ENCODE peak calls at places on chromosomes 3 and 15, in four cellular contexts. One of them, this sample, is unnamed.

GRCh38 chr3:101036213-101036618 is 43.0 kb upstream of the ABI3BP start:
- DNase-seq in uterus: no peak
- DNase-seq in retinal pigment epithelial cell: peak; percentile 89
- DNase-seq in Peyer's patch: no peak
- DNase-seq in this sample: no peak

GRCh38 chr15:72389231-72389630 is 8.9 kb upstream of the TMEM202 start:
- DNase-seq in retinal pigment epithelial cell: peak; percentile 9
- DNase-seq in uterus: no peak
- DNase-seq in Peyer's patch: no peak
- DNase-seq in this sample: no peak

GRCh38 chr3:158540066-158540465 is 30.9 kb upstream of the MLF1 start:
- DNase-seq in uterus: no peak
- DNase-seq in Peyer's patch: no peak
- DNase-seq in retinal pigment epithelial cell: no peak
- DNase-seq in this sample: no peak

GRCh38 chr3:172290457-172290856 is 157.8 kb downstream of the GHSR start:
- DNase-seq in retinal pigment epithelial cell: no peak
- DNase-seq in Peyer's patch: no peak
- DNase-seq in uterus: no peak
- DNase-seq in this sample: no peak

GRCh38 chr3:189664311-189664710 is 33.1 kb downstream of the TP63 start:
- DNase-seq in uterus: no peak
- DNase-seq in retinal pigment epithelial cell: peak; percentile 42
- DNase-seq in Peyer's patch: no peak
- DNase-seq in this sample: no peak

GRCh38 chr3:106333911-106334618 is 465.3 kb upstream of the CBLB start:
- DNase-seq in Peyer's patch: no peak
- DNase-seq in uterus: no peak
- DNase-seq in retinal pigment epithelial cell: peak; percentile 56
- DNase-seq in this sample: no peak

GRCh38 chr3:129184396-129184656 is 630 bp upstream of the CNBP start:
- DNase-seq in Peyer's patch: no peak
- DNase-seq in uterus: no peak
- DNase-seq in retinal pigment epithelial cell: no peak
- DNase-seq in this sample: no peak

GRCh38 chr3:8741581-8742355 is 8.2 kb downstream of the CAV3 start:
- DNase-seq in Peyer's patch: no peak
- DNase-seq in uterus: no peak
- DNase-seq in retinal pigment epithelial cell: peak; percentile 55
- DNase-seq in this sample: no peak

GRCh38 chr15:83436513-83437158 is 10.5 kb upstream of the SH3GL3 start:
- DNase-seq in Peyer's patch: no peak
- DNase-seq in uterus: no peak
- DNase-seq in retinal pigment epithelial cell: peak; percentile 73
- DNase-seq in this sample: no peak

GRCh38 chr3:126927405-126927750 is 55.5 kb upstream of the PLXNA1 start:
- DNase-seq in Peyer's patch: no peak
- DNase-seq in uterus: no peak
- DNase-seq in retinal pigment epithelial cell: no peak
- DNase-seq in this sample: no peak

GRCh38 chr3:172517859-172518466 is 5.3 kb downstream of the TNFSF10 start:
- DNase-seq in Peyer's patch: no peak
- DNase-seq in retinal pigment epithelial cell: no peak
- DNase-seq in uterus: no peak
- DNase-seq in this sample: no peak

GRCh38 chr3:41064526-41064925 is 134.8 kb upstream of the CTNNB1 start:
- DNase-seq in uterus: no peak
- DNase-seq in Peyer's patch: no peak
- DNase-seq in retinal pigment epithelial cell: no peak
- DNase-seq in this sample: no peak

GRCh38 chr15:49366496-49366895 is 56.5 kb upstream of the FGF7 start:
- DNase-seq in retinal pigment epithelial cell: no peak
- DNase-seq in Peyer's patch: no peak
- DNase-seq in uterus: no peak
- DNase-seq in this sample: no peak

GRCh38 chr3:29668728-29669127 is 387.9 kb downstream of the RBMS3 start:
- DNase-seq in retinal pigment epithelial cell: no peak
- DNase-seq in uterus: no peak
- DNase-seq in Peyer's patch: no peak
- DNase-seq in this sample: no peak

GRCh38 chr15:73908030-73908821 is 18.0 kb upstream of the LOXL1 start:
- DNase-seq in uterus: peak; percentile 66
- DNase-seq in retinal pigment epithelial cell: no peak
- DNase-seq in Peyer's patch: peak; percentile 90
- DNase-seq in this sample: peak; percentile 55

GRCh38 chr15:59622289-59622688 is 10.7 kb downstream of the GCNT3 start:
- DNase-seq in retinal pigment epithelial cell: no peak
- DNase-seq in uterus: no peak
- DNase-seq in Peyer's patch: peak; percentile 87
- DNase-seq in this sample: peak; percentile 20

GRCh38 chr15:36882487-36883108 is 217.8 kb downstream of the MEIS2 start:
- DNase-seq in uterus: no peak
- DNase-seq in retinal pigment epithelial cell: no peak
- DNase-seq in Peyer's patch: no peak
- DNase-seq in this sample: no peak

GRCh38 chr3:51538459-51539290 is at the start of gene RAD54L2:
- DNase-seq in uterus: peak; percentile 64
- DNase-seq in Peyer's patch: peak; percentile 90
- DNase-seq in retinal pigment epithelial cell: peak; percentile 39
- DNase-seq in this sample: peak; percentile 80
- TF ChIP-seq CTCF in uterus: no peak
- TF ChIP-seq CTCF in Peyer's patch: peak; percentile 39
- TF ChIP-seq CTCF in retinal pigment epithelial cell: no peak
- TF ChIP-seq CTCF in this sample: no peak

DNA sequence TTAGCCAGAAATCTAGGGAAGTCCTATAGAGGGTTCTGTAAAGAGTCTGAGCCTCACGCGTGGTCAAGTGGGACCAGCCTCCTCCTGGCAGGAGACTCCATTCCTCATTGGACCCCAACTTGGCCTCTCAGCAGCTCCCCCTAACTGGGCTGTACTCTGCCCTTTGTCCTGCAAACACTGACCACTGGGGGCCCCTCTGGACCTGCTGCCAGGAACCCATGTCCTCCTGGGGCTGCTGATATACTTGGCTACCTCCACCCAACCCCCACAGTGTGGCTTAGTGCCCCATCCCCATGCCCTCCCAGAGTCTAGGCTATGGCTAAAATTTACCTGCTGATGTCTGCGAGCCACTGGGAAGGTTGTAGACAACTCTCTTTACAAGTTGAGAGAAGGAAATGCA is 62.7 kb downstream of the UBP1 start:
- DNase-seq in Peyer's patch: no peak
- DNase-seq in uterus: no peak
- DNase-seq in retinal pigment epithelial cell: no peak
- DNase-seq in this sample: no peak
- TF ChIP-seq CTCF in Peyer's patch: no peak
- TF ChIP-seq CTCF in uterus: no peak
- TF ChIP-seq CTCF in retinal pigment epithelial cell: no peak
- TF ChIP-seq CTCF in this sample: no peak

GRCh38 chr15:70763120-70763949 is at the start of gene UACA:
- DNase-seq in Peyer's patch: peak; percentile 97
- DNase-seq in uterus: peak; percentile 96
- DNase-seq in retinal pigment epithelial cell: peak; percentile 91
- DNase-seq in this sample: peak; percentile 75
- TF ChIP-seq CTCF in Peyer's patch: no peak
- TF ChIP-seq CTCF in uterus: no peak
- TF ChIP-seq CTCF in retinal pigment epithelial cell: no peak
- TF ChIP-seq CTCF in this sample: no peak

GRCh38 chr15:42137461-42138261 is 18.8 kb downstream of the PLA2G4F start:
- DNase-seq in retinal pigment epithelial cell: no peak
- DNase-seq in Peyer's patch: peak; percentile 31
- DNase-seq in uterus: no peak
- DNase-seq in this sample: peak; percentile 15
- TF ChIP-seq CTCF in retinal pigment epithelial cell: peak; percentile 66
- TF ChIP-seq CTCF in Peyer's patch: no peak
- TF ChIP-seq CTCF in uterus: peak; percentile 27
- TF ChIP-seq CTCF in this sample: peak; percentile 33

DNA sequence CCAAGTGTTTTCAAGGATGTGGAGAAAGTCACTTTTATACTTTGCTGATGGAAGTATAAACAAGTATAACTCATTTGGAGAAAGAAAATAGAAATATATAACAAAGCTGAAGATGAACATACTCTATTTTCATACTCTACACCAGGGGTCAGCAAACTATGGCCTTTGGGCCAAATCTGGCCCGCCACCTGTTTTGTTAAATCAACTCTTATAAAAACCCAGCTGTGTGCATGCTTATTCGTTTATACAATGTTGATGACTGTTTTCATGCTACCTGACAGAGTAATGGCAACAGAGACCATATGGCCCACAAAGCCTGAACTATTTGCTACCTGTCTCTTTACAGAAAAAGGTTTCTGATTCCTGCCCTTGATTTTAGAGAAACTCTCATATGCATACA is 124.0 kb downstream of the NR1D2 start:
- DNase-seq in retinal pigment epithelial cell: no peak
- DNase-seq in Peyer's patch: no peak
- DNase-seq in uterus: no peak
- DNase-seq in this sample: no peak
- TF ChIP-seq CTCF in retinal pigment epithelial cell: peak; percentile 34
- TF ChIP-seq CTCF in Peyer's patch: no peak
- TF ChIP-seq CTCF in uterus: peak; percentile 13
- TF ChIP-seq CTCF in this sample: no peak

DNA sequence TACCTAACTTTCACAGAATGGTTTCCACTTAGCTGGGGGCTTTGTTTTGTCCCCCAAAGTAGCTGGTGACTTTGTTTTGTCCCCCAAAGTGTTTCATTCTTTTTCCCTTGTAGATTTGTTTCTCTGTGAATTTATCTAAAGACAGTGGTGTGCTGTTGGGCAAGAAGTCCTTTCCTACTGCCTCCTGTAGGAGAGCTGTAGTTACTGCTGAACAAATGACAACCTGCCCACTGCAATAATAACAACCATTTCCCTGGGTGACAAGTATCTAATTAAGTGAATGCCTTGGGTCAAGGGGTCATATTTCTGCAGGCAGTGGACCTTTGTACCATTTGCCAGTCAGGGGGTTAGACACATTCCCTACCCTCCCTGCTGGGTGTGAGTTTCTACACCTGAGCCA is 125.4 kb upstream of the BFSP2 start:
- DNase-seq in uterus: no peak
- DNase-seq in retinal pigment epithelial cell: no peak
- DNase-seq in Peyer's patch: no peak
- DNase-seq in this sample: no peak
- TF ChIP-seq CTCF in uterus: no peak
- TF ChIP-seq CTCF in retinal pigment epithelial cell: no peak
- TF ChIP-seq CTCF in Peyer's patch: no peak
- TF ChIP-seq CTCF in this sample: no peak

DNA sequence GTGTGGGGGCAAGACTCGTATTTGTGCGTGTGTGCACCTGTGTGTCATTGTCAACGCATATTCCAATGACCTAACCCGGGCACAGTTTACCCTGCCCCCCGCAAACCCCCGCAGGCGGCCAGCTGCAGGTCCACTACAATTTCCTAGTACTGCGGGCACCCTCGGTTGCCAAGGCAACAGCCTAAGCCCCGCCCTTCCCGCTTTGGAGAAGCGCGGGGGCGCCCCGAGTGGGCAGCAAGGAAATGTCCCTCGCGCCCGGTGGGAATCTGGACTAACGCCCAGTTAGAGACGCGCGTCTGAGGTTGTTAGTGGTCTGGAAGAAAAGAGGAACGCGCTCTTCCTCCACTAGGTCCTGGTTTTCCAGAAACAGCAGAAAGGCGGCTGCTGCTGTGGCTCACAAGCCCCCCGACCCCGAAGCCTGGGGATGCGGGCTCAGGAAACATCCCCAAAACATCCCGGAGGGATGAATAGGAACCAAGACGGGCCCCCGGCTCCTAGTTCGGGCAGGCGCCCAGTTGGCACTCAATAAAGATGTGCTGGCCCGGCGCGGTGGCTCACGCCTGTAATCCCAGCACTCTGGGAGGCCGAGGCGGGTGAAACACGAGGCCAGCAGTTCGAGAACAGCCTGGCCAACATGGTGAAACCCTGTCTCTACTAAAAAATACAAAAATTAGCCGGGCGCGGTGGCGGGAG is 1.1 kb downstream of the ABHD14A start:
- DNase-seq in uterus: peak; percentile 78
- DNase-seq in Peyer's patch: peak; percentile 82
- DNase-seq in retinal pigment epithelial cell: no peak
- DNase-seq in this sample: peak; percentile 41
- TF ChIP-seq CTCF in uterus: no peak
- TF ChIP-seq CTCF in Peyer's patch: no peak
- TF ChIP-seq CTCF in retinal pigment epithelial cell: peak; percentile 18
- TF ChIP-seq CTCF in this sample: no peak

DNA sequence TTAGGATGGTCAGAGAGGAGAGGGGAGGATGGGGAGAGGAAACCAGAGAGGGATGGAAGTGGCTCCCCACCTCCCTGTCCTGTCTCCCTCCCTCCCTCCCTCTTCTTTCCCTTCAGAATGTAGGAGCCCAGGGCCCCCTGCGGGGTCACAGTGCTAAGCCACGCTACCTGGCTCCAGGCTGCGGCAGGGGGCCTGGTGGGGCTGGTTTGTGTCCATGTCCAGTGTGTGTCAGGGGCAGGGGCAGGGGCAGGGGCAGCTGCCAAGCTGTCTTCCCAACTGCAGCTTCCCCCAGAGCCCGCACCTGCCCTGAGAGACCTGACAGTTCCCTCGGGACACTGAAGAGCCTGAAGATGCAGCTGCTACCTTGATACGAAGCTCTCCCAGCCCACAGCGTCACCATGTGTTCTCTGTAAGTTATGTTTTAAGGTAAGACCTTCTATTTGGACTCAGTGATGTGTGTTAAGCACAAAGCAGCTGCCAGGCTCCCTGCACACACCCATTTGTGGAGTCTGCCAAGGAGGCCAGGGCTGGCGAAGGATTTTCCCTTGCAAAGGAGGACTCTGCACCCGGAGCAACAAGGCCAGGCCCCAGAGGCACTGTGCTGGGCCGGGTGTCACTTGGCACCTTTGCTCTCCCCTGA is 121.8 kb upstream of the SMAD3 start:
- DNase-seq in Peyer's patch: peak; percentile 73
- DNase-seq in retinal pigment epithelial cell: no peak
- DNase-seq in uterus: no peak
- DNase-seq in this sample: no peak
- TF ChIP-seq CTCF in Peyer's patch: peak; percentile 11
- TF ChIP-seq CTCF in retinal pigment epithelial cell: no peak
- TF ChIP-seq CTCF in uterus: no peak
- TF ChIP-seq CTCF in this sample: no peak